ENCODE peak calls at places on chromosome 20, in eight cellular contexts. P is epithelial cell of prostate; T is right lobe of liver; J is activated CD8-positive, alpha-beta memory T cell treated with anti-CD3 and anti-CD28 coated beads for 24 hours; F is activated CD4-positive, alpha-beta T cell treated with anti-CD3 and anti-CD28 coated beads for 4 hours; V is NCI-H748 treated with DMSO at 0.1 percent for 48 hours; K is ecto neural progenitor cell; M is psoas muscle. D is an unnamed sample.
A peak's percentile ranks its signal among the peaks of the same experiment; 100 is the strongest.

GRCh38 chr20:11697055-11697454 is 220.6 kb upstream of the BTBD3 start:
- DNase-seq in J (no peak), T (no peak), V (no peak), F (no peak), M (no peak), P (no peak), K (no peak), D (no peak)

GRCh38 chr20:19257865-19258264 is 45.4 kb downstream of the SLC24A3 start:
- DNase-seq in V (no peak), J (no peak), T (no peak), F (no peak), M (no peak), K (no peak), P (no peak), D (no peak)

GRCh38 chr20:47929368-47930115 is 144.3 kb upstream of the SULF2 start:
- DNase-seq in V (no peak), M (no peak), F (no peak), T (no peak), K (no peak), P (no peak), J (no peak), D (no peak)

GRCh38 chr20:528923-529594 is 14.5 kb downstream of the CSNK2A1 start:
- DNase-seq in F (no peak), V (no peak), J (no peak), M (no peak), K (no peak), P (peak; percentile 89), T (no peak), D (no peak)

GRCh38 chr20:45345104-45345936 is 2.9 kb downstream of the SDC4 start:
- DNase-seq in F (no peak), J (no peak), T (peak; percentile 49), K (no peak), V (peak; percentile 24), M (no peak), P (no peak), D (no peak)

GRCh38 chr20:19284400-19285178 is 72.1 kb downstream of the SLC24A3 start:
- DNase-seq in F (no peak), T (no peak), M (no peak), P (no peak), K (no peak), J (no peak), V (no peak), D (no peak)

GRCh38 chr20:62804021-62804631 is 509 bp upstream of the OGFR start:
- DNase-seq in V (no peak), J (peak; percentile 80), F (no peak), M (no peak), P (no peak), K (no peak), T (no peak), D (no peak)

GRCh38 chr20:23048283-23049200 is 930 bp downstream of the THBD start:
- DNase-seq in V (peak; percentile 77), M (peak; percentile 79), F (no peak), P (no peak), K (no peak), T (peak; percentile 74), J (no peak), D (no peak)

GRCh38 chr20:20000223-20000968 is 16.8 kb upstream of the NAA20 start:
- DNase-seq in F (no peak), P (no peak), K (no peak), M (no peak), V (no peak), T (no peak), J (no peak), D (no peak)

GRCh38 chr20:48541581-48542071 is 286.2 kb downstream of the PREX1 start:
- DNase-seq in T (no peak), F (no peak), P (no peak), J (no peak), V (no peak), M (no peak), K (no peak), D (no peak)

GRCh38 chr20:50170549-50171220 is 17.2 kb upstream of the PEDS1 start:
- DNase-seq in K (no peak), F (no peak), P (no peak), T (no peak), V (no peak), J (no peak), M (no peak), D (no peak)